ENCODE peak calls at places on chromosomes 12 and 14, in five cellular contexts. L, R, V, H and C are unnamed samples.

GRCh38 chr12:130435826-130436225 is 98.1 kb downstream of the PIWIL1 start:
- DNase-seq in L (no peak), R (no peak), V (no peak), H (no peak), C (peak; percentile 1)

GRCh38 chr12:53196486-53196885 is 10.6 kb downstream of the ITGB7 start:
- DNase-seq in L (no peak), R (no peak), V (no peak), H (no peak), C (no peak)

GRCh38 chr12:86148071-86148470 is 108.1 kb downstream of the MGAT4C start:
- DNase-seq in L (no peak), R (no peak), V (no peak), H (no peak), C (no peak)

GRCh38 chr12:1517007-1517406 is 77.4 kb downstream of the FBXL14 start:
- DNase-seq in L (no peak), R (no peak), V (no peak), H (no peak), C (no peak)

GRCh38 chr12:117024961-117025480 is 74.2 kb downstream of the TESC start:
- DNase-seq in L (no peak), R (no peak), V (no peak), H (no peak), C (no peak)

GRCh38 chr12:64780531-64781373 is 21.5 kb upstream of the GNS start:
- DNase-seq in L (no peak), R (peak; percentile 79), V (peak; percentile 91), H (no peak), C (no peak)

GRCh38 chr12:104458645-104459555 is 2.2 kb downstream of the CHST11 start:
- DNase-seq in L (no peak), R (no peak), V (peak; percentile 29), H (no peak), C (no peak)

GRCh38 chr12:121388421-121388981 is 11.4 kb upstream of the RNF34 start:
- DNase-seq in L (no peak), R (no peak), V (no peak), H (no peak), C (no peak)

GRCh38 chr14:104100171-104101085 is 14.9 kb downstream of the ASPG start:
- DNase-seq in L (no peak), R (peak; percentile 37), V (no peak), H (no peak), C (no peak)

GRCh38 chr14:105317546-105317945 is 3.0 kb downstream of the PACS2 start:
- DNase-seq in L (no peak), R (no peak), V (peak; percentile 51), H (no peak), C (no peak)

GRCh38 chr12:124317400-124317799 is 22.5 kb downstream of the RFLNA start:
- DNase-seq in L (no peak), R (no peak), V (no peak), H (no peak), C (no peak)

GRCh38 chr12:58341791-58342190 is 400.4 kb downstream of the ATP23 start:
- DNase-seq in L (no peak), R (no peak), V (no peak), H (no peak), C (no peak)

GRCh38 chr12:117646595-117646994 is 285.2 kb upstream of the NOS1 start:
- DNase-seq in L (no peak), R (no peak), V (no peak), H (no peak), C (no peak)

GRCh38 chr12:79707830-79708229 is 17.1 kb upstream of the PAWR start:
- DNase-seq in L (no peak), R (no peak), V (no peak), H (no peak), C (no peak)

GRCh38 chr12:1851126-1851791 is 30.9 kb downstream of the LRTM2 start:
- DNase-seq in L (no peak), R (no peak), V (no peak), H (no peak), C (no peak)

GRCh38 chr12:88255224-88255623 is 113.1 kb downstream of the TMTC3 start:
- DNase-seq in L (no peak), R (no peak), V (no peak), H (no peak), C (no peak)

GRCh38 chr12:56725723-56726102 is 614 bp upstream of the NACA start:
- DNase-seq in L (no peak), R (no peak), V (no peak), H (no peak), C (no peak)

GRCh38 chr12:1916396-1917171 is 1.9 kb downstream of the CACNA2D4 start:
- DNase-seq in L (no peak), R (peak; percentile 75), V (peak; percentile 44), H (no peak), C (no peak)

GRCh38 chr12:32761716-32762115 is 6.0 kb upstream of the YARS2 start:
- DNase-seq in L (no peak), R (no peak), V (no peak), H (no peak), C (no peak)

GRCh38 chr14:101521306-101521935 is 39.9 kb upstream of the DIO3 start:
- DNase-seq in L (no peak), R (no peak), V (no peak), H (no peak), C (peak; percentile 21)

GRCh38 chr14:96098309-96098998 is 59.3 kb downstream of the C14orf132 start:
- DNase-seq in L (peak; percentile 58), R (no peak), V (peak; percentile 69), H (no peak), C (no peak)

DNA sequence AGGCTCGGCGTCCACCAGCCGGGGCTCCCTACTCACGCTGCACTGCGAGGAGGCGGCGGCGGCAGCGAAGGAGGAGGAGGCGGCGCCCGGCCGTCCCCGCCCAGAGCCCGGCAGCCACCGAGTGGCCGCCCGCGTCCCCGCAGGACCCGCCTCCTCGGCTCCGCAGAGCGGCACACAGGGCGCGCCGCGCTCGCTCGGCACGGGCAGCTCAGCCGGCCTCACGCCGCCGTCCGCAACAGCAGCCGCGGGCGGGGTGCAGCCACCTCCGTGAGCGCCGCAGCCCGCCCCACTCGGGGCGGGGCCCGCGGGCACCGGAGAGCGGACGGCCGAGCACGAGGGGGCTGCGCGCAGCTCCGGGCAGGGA is at the start of gene ATP2B1:
- DNase-seq in L (no peak), R (peak; percentile 94), V (peak; percentile 90), H (peak; percentile 37), C (peak; percentile 61)
- TF ChIP-seq POLR2A in L (no peak), R (peak; percentile 38), V (no peak), H (no peak), C (peak; percentile 83)

GRCh38 chr14:52553002-52553670 is 500 bp downstream of the GPR137C start:
- DNase-seq in L (no peak), R (peak; percentile 67), V (peak; percentile 47), H (no peak), C (no peak)
- TF ChIP-seq CTCF in L (no peak), R (no peak), V (no peak), H (no peak), C (no peak)

GRCh38 chr12:107320031-107320928 is 226.9 kb upstream of the CRY1 start:
- DNase-seq in L (no peak), R (peak; percentile 71), V (peak; percentile 43), H (no peak), C (no peak)
- TF ChIP-seq POLR2A in L (no peak), R (no peak), V (no peak), H (no peak), C (no peak)

GRCh38 chr14:54425537-54426274 is 15.5 kb downstream of the CNIH1 start:
- DNase-seq in L (no peak), R (no peak), V (no peak), H (no peak), C (no peak)

GRCh38 chr14:54424479-54424901 is 16.7 kb downstream of the CNIH1 start:
- DNase-seq in L (no peak), R (no peak), V (no peak), H (no peak), C (no peak)

GRCh38 chr14:54423991-54424390 is 17.2 kb downstream of the CNIH1 start:
- DNase-seq in L (no peak), R (no peak), V (no peak), H (no peak), C (no peak)

GRCh38 chr14:54425068-54425467 is 16.1 kb downstream of the CNIH1 start:
- DNase-seq in L (no peak), R (no peak), V (no peak), H (no peak), C (no peak)

GRCh38 chr14:54420478-54421116 is 20.6 kb downstream of the CNIH1 start:
- DNase-seq in L (peak; percentile 17), R (no peak), V (peak; percentile 42), H (no peak), C (no peak)
- TF ChIP-seq CTCF in L (peak; percentile 67), R (peak; percentile 68), V (peak; percentile 35), H (peak; percentile 54), C (peak; percentile 49)

DNA sequence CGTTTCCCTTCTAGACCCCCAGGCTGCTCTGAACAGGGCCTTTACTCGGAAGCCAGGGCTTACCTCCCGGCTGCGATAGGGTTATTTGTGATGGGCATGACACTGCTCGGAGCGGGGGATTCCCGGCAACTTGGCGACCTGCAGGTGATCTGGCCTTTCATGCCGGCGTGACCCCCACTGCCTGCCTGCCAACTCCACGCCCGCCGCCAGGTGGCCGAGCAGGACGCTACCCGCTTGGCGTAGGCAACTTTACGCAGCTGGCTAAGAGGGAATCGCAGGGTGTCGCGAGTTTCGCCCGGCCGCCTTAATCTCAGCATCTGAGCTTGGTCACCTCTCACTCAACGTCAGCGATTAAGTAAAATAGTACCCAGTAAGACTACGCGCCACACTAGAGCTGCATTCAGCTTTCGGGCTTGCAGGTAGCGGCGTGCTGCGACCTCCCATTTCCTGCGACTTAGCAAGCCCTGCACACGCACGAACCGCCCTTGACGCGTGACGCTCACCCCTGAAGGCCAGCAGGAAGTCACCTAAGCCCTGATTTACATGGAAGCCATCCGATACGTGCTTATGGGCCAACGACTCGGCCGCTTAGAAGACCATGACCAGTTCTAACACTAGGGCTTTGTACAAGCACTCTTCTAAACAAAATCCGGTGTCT is 33.3 kb downstream of the WBP11 start:
- DNase-seq in L (peak; percentile 61), R (peak; percentile 91), V (peak; percentile 92), H (peak; percentile 67), C (peak; percentile 60)
- TF ChIP-seq POLR2A in L (peak; percentile 90), R (no peak), V (peak; percentile 86), H (no peak), C (peak; percentile 49)